ENCODE peak calls at places on chromosomes 11 and 22, in nine cellular contexts. A, Z, U, O, J, M, L, Q and X are unnamed samples.

GRCh38 chr22:47270463-47271135 is 508.1 kb downstream of the TBC1D22A start:
- DNase-seq in A (no peak), Z (no peak), U (no peak), O (no peak), J (no peak), M (no peak), L (no peak), Q (no peak), X (no peak)

GRCh38 chr11:85737738-85738137 is 51.7 kb upstream of the CCDC89 start:
- DNase-seq in A (no peak), Z (no peak), U (no peak), O (no peak), J (no peak), M (no peak), L (peak), Q (no peak), X (no peak)

GRCh38 chr11:103086461-103086860 is 5.5 kb downstream of the DCUN1D5 start:
- DNase-seq in A (no peak), Z (no peak), U (peak), O (no peak), J (no peak), M (no peak), L (no peak), Q (peak), X (no peak)

GRCh38 chr11:67015048-67015447 is 7.9 kb upstream of the SYT12 start:
- DNase-seq in A (no peak), Z (no peak), U (no peak), O (no peak), J (no peak), M (no peak), L (no peak), Q (no peak), X (no peak)

GRCh38 chr11:33256031-33256807 is 962 bp upstream of the HIPK3 start:
- DNase-seq in A (no peak), Z (no peak), U (no peak), O (no peak), J (no peak), M (no peak), L (no peak), Q (no peak), X (peak)

GRCh38 chr11:34176980-34177319 is 71.5 kb downstream of the NAT10 start:
- DNase-seq in A (no peak), Z (no peak), U (no peak), O (no peak), J (no peak), M (no peak), L (no peak), Q (no peak), X (peak)

GRCh38 chr22:38032681-38033521 is 24.3 kb upstream of the PICK1 start:
- DNase-seq in A (no peak), Z (no peak), U (peak), O (no peak), J (peak), M (peak), L (no peak), Q (peak), X (no peak)

GRCh38 chr11:122731500-122731913 is 76.0 kb downstream of the UBASH3B start:
- DNase-seq in A (no peak), Z (no peak), U (peak), O (no peak), J (peak), M (no peak), L (no peak), Q (peak), X (no peak)

GRCh38 chr22:31945971-31946680 is 1.8 kb downstream of the YWHAH start:
- DNase-seq in A (no peak), Z (no peak), U (no peak), O (no peak), J (no peak), M (no peak), L (no peak), Q (peak), X (peak)

GRCh38 chr11:46446343-46446751 is 54.8 kb upstream of the CHRM4 start:
- DNase-seq in A (no peak), Z (no peak), U (no peak), O (no peak), J (no peak), M (no peak), L (no peak), Q (peak), X (no peak)